ENCODE peak calls at places on chromosome 1, in ten cellular contexts. O is tibial nerve, P is fibroblast of mammary gland, W is fibroblast of the aortic adventitia, K is colonic mucosa, G is GM20000, U is fibroblast of pulmonary artery, R is tibial artery, Y is H1, E is cardiac fibroblast. B is an unnamed sample.
A peak's percentile ranks its signal among the peaks of the same experiment; 100 is the strongest.

GRCh38 chr1:240287722-240288121 is 196.0 kb downstream of the FMN2 start:
- DNase-seq in O (no peak), P (no peak), W (no peak), K (no peak), G (no peak), U (no peak), R (no peak), Y (no peak), E (no peak), B (no peak)

GRCh38 chr1:36251794-36252481 is 27.7 kb downstream of the THRAP3 start:
- DNase-seq in O (no peak), P (peak; percentile 45), W (no peak), K (no peak), G (no peak), U (no peak), R (no peak), Y (no peak), E (peak; percentile 51), B (no peak)

GRCh38 chr1:157369808-157370521 is 182.3 kb downstream of the FCRL5 start:
- DNase-seq in O (peak; percentile 77), P (peak; percentile 56), W (peak; percentile 70), K (peak; percentile 79), G (peak; percentile 44), U (peak; percentile 64), R (peak; percentile 33), Y (peak; percentile 69), E (peak; percentile 72), B (peak; percentile 74)

GRCh38 chr1:207825719-207826556 is 74.1 kb downstream of the CD46 start:
- DNase-seq in O (peak; percentile 73), P (peak; percentile 83), W (peak; percentile 76), K (peak; percentile 72), G (peak; percentile 82), U (no peak), R (peak; percentile 88), Y (no peak), E (peak; percentile 76), B (no peak)

GRCh38 chr1:173418107-173418985 is 58.8 kb upstream of the PRDX6 start:
- DNase-seq in O (no peak), P (peak; percentile 65), W (peak; percentile 57), K (no peak), G (no peak), U (no peak), R (no peak), Y (no peak), E (no peak), B (no peak)

GRCh38 chr1:39683591-39684312 is 7.5 kb downstream of the HPCAL4 start:
- DNase-seq in O (peak; percentile 12), P (no peak), W (no peak), K (no peak), G (no peak), U (no peak), R (no peak), Y (peak; percentile 65), E (no peak), B (no peak)

GRCh38 chr1:31572323-31573104 is 3.8 kb upstream of the TINAGL1 start:
- DNase-seq in O (no peak), P (peak; percentile 35), W (peak; percentile 35), K (peak; percentile 18), G (no peak), U (peak; percentile 65), R (peak; percentile 16), Y (peak; percentile 11), E (peak; percentile 56), B (no peak)

GRCh38 chr1:213041443-213041842 is 9.6 kb upstream of the RPS6KC1 start:
- DNase-seq in O (no peak), P (peak; percentile 74), W (peak; percentile 34), K (no peak), G (no peak), U (peak; percentile 45), R (no peak), Y (no peak), E (peak; percentile 64), B (no peak)

GRCh38 chr1:197806718-197807117 is 31.4 kb upstream of the DENND1B start:
- DNase-seq in O (no peak), P (no peak), W (no peak), K (no peak), G (no peak), U (no peak), R (no peak), Y (no peak), E (no peak), B (no peak)

GRCh38 chr1:158055854-158056253 is 62.4 kb downstream of the KIRREL1 start:
- DNase-seq in O (no peak), P (no peak), W (no peak), K (no peak), G (no peak), U (no peak), R (no peak), Y (no peak), E (no peak), B (peak; percentile 73)

GRCh38 chr1:31702836-31703404 is 897 bp downstream of the COL16A1 start:
- DNase-seq in O (no peak), P (no peak), W (peak; percentile 38), K (no peak), G (no peak), U (no peak), R (no peak), Y (no peak), E (no peak), B (no peak)

GRCh38 chr1:94522304-94522703 is 19.3 kb downstream of the F3 start:
- DNase-seq in O (peak; percentile 53), P (peak; percentile 78), W (peak; percentile 82), K (peak; percentile 36), G (no peak), U (peak; percentile 82), R (no peak), Y (no peak), E (peak; percentile 85), B (no peak)

GRCh38 chr1:117686907-117687306 is 81.1 kb downstream of the TENT5C start:
- DNase-seq in O (no peak), P (peak; percentile 64), W (peak; percentile 56), K (no peak), G (no peak), U (peak; percentile 67), R (no peak), Y (no peak), E (peak; percentile 19), B (no peak)

GRCh38 chr1:46532498-46533178 is 18.8 kb downstream of the KNCN start:
- DNase-seq in O (peak; percentile 56), P (peak; percentile 37), W (peak; percentile 42), K (peak; percentile 71), G (peak; percentile 88), U (peak; percentile 54), R (peak; percentile 55), Y (peak; percentile 87), E (peak; percentile 52), B (peak; percentile 75)

GRCh38 chr1:215568287-215568692 is 1.2 kb downstream of the KCTD3 start:
- DNase-seq in O (peak; percentile 37), P (peak; percentile 86), W (peak; percentile 64), K (peak; percentile 34), G (peak; percentile 52), U (peak; percentile 70), R (peak; percentile 33), Y (no peak), E (peak; percentile 70), B (no peak)

GRCh38 chr1:247407978-247408560 is 7.9 kb upstream of the NLRP3 start:
- DNase-seq in O (no peak), P (no peak), W (no peak), K (no peak), G (no peak), U (no peak), R (no peak), Y (no peak), E (no peak), B (no peak)

GRCh38 chr1:153629343-153629665 is 1.1 kb downstream of the S100A1 start:
- DNase-seq in O (no peak), P (no peak), W (no peak), K (no peak), G (no peak), U (no peak), R (no peak), Y (no peak), E (no peak), B (no peak)

GRCh38 chr1:45304311-45305081 is 22.2 kb upstream of the HPDL start:
- DNase-seq in O (no peak), P (no peak), W (no peak), K (peak; percentile 55), G (no peak), U (no peak), R (peak; percentile 36), Y (peak; percentile 46), E (peak; percentile 23), B (no peak)
- TF ChIP-seq CTCF in O (no peak), P (no peak), W (no peak), K (no peak), G (no peak), U (no peak), R (no peak), Y (no peak), E (no peak), B (no peak)

DNA sequence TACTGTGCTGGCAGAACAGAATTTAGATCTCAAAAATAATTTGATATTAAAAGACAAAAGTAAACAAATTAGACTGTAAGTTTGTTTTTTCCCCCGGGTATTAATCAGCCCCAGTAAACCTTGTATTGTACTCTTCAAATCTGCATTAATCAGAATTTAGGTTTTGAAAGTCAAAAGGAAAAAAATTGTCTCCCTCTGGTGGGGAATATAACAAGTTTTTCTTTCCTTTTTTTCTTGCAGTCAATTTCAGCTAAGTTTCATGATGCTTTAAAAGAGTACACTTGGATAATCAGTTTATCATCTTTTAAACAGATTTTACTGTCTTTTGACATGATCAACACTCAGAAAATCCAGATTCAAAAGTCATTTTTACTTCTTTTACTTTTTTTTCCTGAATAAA is 134.5 kb upstream of the PKN2 start:
- DNase-seq in O (no peak), P (peak; percentile 12), W (peak; percentile 13), K (no peak), G (no peak), U (peak; percentile 3), R (no peak), Y (no peak), E (peak; percentile 22), B (no peak)
- TF ChIP-seq CTCF in O (peak; percentile 41), P (peak; percentile 30), W (peak; percentile 13), K (peak; percentile 12), G (no peak), U (peak; percentile 23), R (no peak), Y (no peak), E (peak; percentile 7), B (peak; percentile 52)

DNA sequence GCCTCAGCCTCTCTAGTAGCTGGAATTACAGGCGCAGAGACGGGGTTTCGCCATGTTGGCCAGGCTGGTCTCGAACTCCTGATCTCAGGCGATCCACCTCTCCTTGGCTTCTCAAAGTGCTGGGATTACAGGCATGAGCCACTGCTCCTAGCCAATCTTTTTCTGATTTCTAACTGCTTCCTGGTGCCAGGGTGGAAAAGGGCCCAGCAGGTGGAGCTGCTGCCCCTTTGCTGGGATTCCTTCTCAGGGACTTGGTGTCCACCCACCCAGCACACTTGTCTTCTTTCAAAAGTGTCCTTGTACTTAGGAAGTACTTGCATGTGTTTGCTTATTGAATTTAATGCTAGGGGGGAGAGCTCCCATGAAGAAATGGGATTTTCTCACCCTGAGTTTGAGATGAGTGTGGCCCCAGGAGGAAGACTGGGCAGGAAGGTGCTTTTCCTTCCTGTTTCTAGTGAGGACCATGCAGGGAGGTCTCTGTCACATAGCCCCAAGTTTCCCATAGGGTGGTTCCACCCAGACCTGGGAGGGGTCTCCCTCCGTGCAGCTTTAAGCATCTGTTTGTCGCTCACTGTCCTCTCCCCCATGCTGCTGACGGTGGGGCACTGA is 14.2 kb downstream of the UTP11 start:
- DNase-seq in O (no peak), P (peak; percentile 61), W (no peak), K (no peak), G (peak; percentile 55), U (peak; percentile 72), R (no peak), Y (no peak), E (peak; percentile 66), B (peak; percentile 71)
- TF ChIP-seq CTCF in O (peak; percentile 76), P (peak; percentile 73), W (peak; percentile 63), K (peak; percentile 35), G (peak; percentile 58), U (peak; percentile 71), R (no peak), Y (peak; percentile 80), E (peak; percentile 75), B (peak; percentile 58)

GRCh38 chr1:245276426-245276825 is 121.6 kb downstream of the KIF26B start:
- DNase-seq in O (no peak), P (no peak), W (no peak), K (no peak), G (no peak), U (no peak), R (no peak), Y (no peak), E (no peak), B (no peak)
- TF ChIP-seq CTCF in O (no peak), P (no peak), W (no peak), K (no peak), G (no peak), U (no peak), R (no peak), Y (no peak), E (no peak), B (no peak)